ENCODE peak calls at places on chromosomes 16 and 17, in six cellular contexts. Q is left ventricle myocardium inferior; C is activated T-helper 9 cell treated with anti-CD3 and anti-CD28 coated beads, Interleukin-2, amount 50 U/mL, for 16 hours; J is choroid plexus epithelial cell; P is LoVo; O is nucleus accumbens. I is an unnamed sample.

GRCh38 chr16:68961778-68962402 is 118.6 kb downstream of the TANGO6 start:
- DNase-seq in O (no peak), Q (no peak), C (no peak), P (no peak), J (no peak), I (no peak)

GRCh38 chr16:3984111-3985060 is 103.9 kb upstream of the CREBBP start:
- DNase-seq in P (no peak), C (no peak), J (no peak), O (no peak), Q (no peak), I (no peak)

GRCh38 chr17:77140878-77141767 is at the start of gene SEC14L1:
- DNase-seq in J (peak; percentile 52), C (no peak), P (peak; percentile 16), O (no peak), Q (peak; percentile 23), I (peak; percentile 81)

GRCh38 chr17:35578929-35579448 is 618 bp upstream of the PEX12 start:
- DNase-seq in Q (no peak), P (no peak), C (no peak), J (no peak), O (no peak), I (no peak)

GRCh38 chr17:64411999-64412771 is 21.5 kb upstream of the PECAM1 start:
- DNase-seq in J (peak; percentile 51), Q (peak; percentile 59), P (no peak), C (no peak), O (peak; percentile 17), I (peak; percentile 81)

GRCh38 chr17:28717578-28718316 is at the start of gene RAB34:
- DNase-seq in J (peak; percentile 83), O (no peak), Q (peak; percentile 72), P (no peak), C (no peak), I (peak; percentile 77)

GRCh38 chr17:65155622-65156021 is 18.5 kb downstream of the RGS9 start:
- DNase-seq in Q (no peak), J (no peak), C (no peak), O (no peak), P (no peak), I (peak; percentile 1)

GRCh38 chr16:50067290-50067853 is 1.6 kb downstream of the HEATR3 start:
- DNase-seq in C (no peak), Q (no peak), J (peak; percentile 85), P (no peak), O (no peak), I (no peak)

GRCh38 chr17:73297934-73298861 is 13.6 kb downstream of the CDC42EP4 start:
- DNase-seq in Q (no peak), J (no peak), O (no peak), C (no peak), P (no peak), I (peak; percentile 23)

GRCh38 chr17:82835766-82836512 is 3.9 kb downstream of the ZNF750 start:
- DNase-seq in C (no peak), P (no peak), O (no peak), Q (no peak), J (no peak), I (no peak)

GRCh38 chr17:12376276-12376675 is 289.4 kb upstream of the MYOCD start:
- DNase-seq in P (no peak), J (no peak), O (no peak), C (no peak), Q (no peak), I (no peak)